ENCODE peak calls at places on chromosomes 3 and 15, in four cellular contexts. K is memory B cell, C is germinal center, V is cardiac muscle cell. B is an unnamed sample.
A peak's percentile ranks its signal among the peaks of the same experiment; 100 is the strongest.

GRCh38 chr3:173838644-173839043 is 441.1 kb downstream of the NLGN1 start:
- DNase-seq in K (no peak), C (no peak), V (no peak), B (no peak)

GRCh38 chr3:122245513-122246174 is 62.2 kb downstream of the CASR start:
- DNase-seq in C (no peak), K (no peak), V (peak; percentile 27), B (no peak)

GRCh38 chr15:75053748-75054125 is 30.3 kb downstream of the PPCDC start:
- DNase-seq in C (no peak), K (no peak), V (no peak), B (no peak)

GRCh38 chr3:65330072-65330471 is 642.3 kb upstream of the ADAMTS9 start:
- DNase-seq in V (peak; percentile 44), K (no peak), C (no peak), B (no peak)

GRCh38 chr3:101847328-101847727 is 2.0 kb upstream of the NFKBIZ start:
- DNase-seq in K (no peak), V (no peak), C (no peak), B (no peak)

GRCh38 chr3:134797080-134797801 is 2.2 kb downstream of the EPHB1 start:
- DNase-seq in V (no peak), C (no peak), K (no peak), B (no peak)

GRCh38 chr15:66588537-66588936 is 22.7 kb upstream of the LCTL start:
- DNase-seq in K (no peak), V (no peak), C (no peak), B (no peak)

GRCh38 chr15:27956285-27956684 is 142.8 kb downstream of the OCA2 start:
- DNase-seq in V (no peak), C (no peak), K (no peak), B (no peak)

GRCh38 chr3:151576524-151576923 is 115.7 kb upstream of the IGSF10 start:
- DNase-seq in V (no peak), C (no peak), K (no peak), B (no peak)

GRCh38 chr3:194134231-194134756 is 1.7 kb upstream of the HES1 start:
- DNase-seq in C (peak; percentile 53), V (peak; percentile 93), K (peak; percentile 66), B (peak; percentile 16)

GRCh38 chr3:66747251-66747650 is 246.4 kb upstream of the LRIG1 start:
- DNase-seq in V (no peak), K (no peak), C (no peak), B (no peak)

GRCh38 chr3:184750684-184751083 is 38.8 kb upstream of the MAGEF1 start:
- DNase-seq in K (no peak), V (no peak), C (no peak), B (no peak)

GRCh38 chr15:84872009-84872900 is 12.2 kb upstream of the SLC28A1 start:
- DNase-seq in V (peak; percentile 27), C (no peak), K (no peak), B (no peak)

GRCh38 chr15:23039151-23039916 is at the start of gene TUBGCP5:
- DNase-seq in C (peak; percentile 89), V (peak; percentile 99), K (peak; percentile 97), B (peak; percentile 94)

GRCh38 chr15:35933531-35933930 is 387.6 kb upstream of the DPH6 start:
- DNase-seq in V (no peak), K (no peak), C (no peak), B (no peak)

GRCh38 chr3:50165388-50166308 is 10.5 kb downstream of the SEMA3F start:
- DNase-seq in C (no peak), K (no peak), V (peak; percentile 63), B (no peak)

GRCh38 chr15:49313650-49314049 is 109.4 kb upstream of the FGF7 start:
- DNase-seq in V (peak; percentile 68), C (no peak), K (no peak), B (no peak)

GRCh38 chr3:138093721-138094120 is 21.7 kb downstream of the DZIP1L start:
- DNase-seq in C (no peak), V (peak; percentile 60), K (no peak), B (no peak)

GRCh38 chr3:197466586-197467399 is 89.0 kb downstream of the BDH1 start:
- DNase-seq in V (peak; percentile 58), K (no peak), C (no peak), B (no peak)

GRCh38 chr3:139198186-139198585 is 145.6 kb upstream of the MRPS22 start:
- DNase-seq in V (no peak), K (no peak), C (no peak), B (no peak)

GRCh38 chr3:136957751-136958288 is at the start of gene IL20RB:
- DNase-seq in K (no peak), V (peak; percentile 76), C (no peak), B (no peak)

GRCh38 chr3:78872195-78872594 is 895.6 kb downstream of the ROBO1 start:
- DNase-seq in K (no peak), C (no peak), V (peak; percentile 61), B (no peak)

GRCh38 chr3:64687781-64688515 is at the start of gene ADAMTS9:
- DNase-seq in C (no peak), V (peak; percentile 91), K (no peak), B (no peak)

GRCh38 chr3:13176445-13176844 is 103.2 kb upstream of the IQSEC1 start:
- DNase-seq in C (no peak), K (no peak), V (no peak), B (no peak)

GRCh38 chr3:42961633-42962032 is 17.5 kb upstream of the GASK1A start:
- DNase-seq in K (no peak), V (peak; percentile 75), C (peak; percentile 6), B (no peak)

GRCh38 chr3:56654460-56654859 is 28.6 kb downstream of the TASOR start:
- DNase-seq in C (no peak), V (no peak), K (no peak), B (no peak)